ENCODE peak calls at places on chromosomes 6 and 20, in seven cellular contexts. One of them, this sample, is unnamed. For H3K4me1, the result is how much of the 10 kb centered on the place peaks cover.

GRCh38 chr20:51036226-51036625 is 13.3 kb upstream of the KCNG1 start:
- DNase-seq in fibroblast of lung: no peak
- DNase-seq in cardiac muscle cell: no peak
- DNase-seq in left ventricle myocardium inferior: no peak
- DNase-seq in psoas muscle: no peak
- DNase-seq in tibial nerve: no peak
- DNase-seq in pancreas: no peak
- DNase-seq in this sample: no peak

GRCh38 chr6:19417713-19418112 is 419.5 kb upstream of the ID4 start:
- DNase-seq in fibroblast of lung: peak
- DNase-seq in cardiac muscle cell: no peak
- DNase-seq in left ventricle myocardium inferior: no peak
- DNase-seq in psoas muscle: no peak
- DNase-seq in tibial nerve: no peak
- DNase-seq in pancreas: no peak
- DNase-seq in this sample: no peak

GRCh38 chr6:20223119-20223518 is 10.8 kb upstream of the MBOAT1 start:
- DNase-seq in fibroblast of lung: no peak
- DNase-seq in cardiac muscle cell: no peak
- DNase-seq in left ventricle myocardium inferior: no peak
- DNase-seq in psoas muscle: no peak
- DNase-seq in tibial nerve: no peak
- DNase-seq in pancreas: no peak
- DNase-seq in this sample: no peak

GRCh38 chr6:3235969-3236368 is 8.5 kb upstream of the TUBB2B start:
- DNase-seq in fibroblast of lung: no peak
- DNase-seq in cardiac muscle cell: no peak
- DNase-seq in left ventricle myocardium inferior: no peak
- DNase-seq in psoas muscle: no peak
- DNase-seq in tibial nerve: no peak
- DNase-seq in pancreas: no peak
- DNase-seq in this sample: no peak

GRCh38 chr6:88975369-88975768 is 12.0 kb upstream of the RNGTT start:
- DNase-seq in fibroblast of lung: no peak
- DNase-seq in cardiac muscle cell: no peak
- DNase-seq in left ventricle myocardium inferior: no peak
- DNase-seq in psoas muscle: no peak
- DNase-seq in tibial nerve: no peak
- DNase-seq in pancreas: no peak
- DNase-seq in this sample: no peak

GRCh38 chr6:137497722-137498463 is 3.7 kb upstream of the OLIG3 start:
- DNase-seq in fibroblast of lung: no peak
- DNase-seq in cardiac muscle cell: peak
- DNase-seq in left ventricle myocardium inferior: no peak
- DNase-seq in psoas muscle: no peak
- DNase-seq in tibial nerve: no peak
- DNase-seq in pancreas: no peak
- DNase-seq in this sample: no peak

GRCh38 chr6:54327631-54328030 is 19.4 kb downstream of the TINAG start:
- DNase-seq in fibroblast of lung: peak
- DNase-seq in cardiac muscle cell: no peak
- DNase-seq in left ventricle myocardium inferior: no peak
- DNase-seq in psoas muscle: no peak
- DNase-seq in tibial nerve: no peak
- DNase-seq in pancreas: no peak
- DNase-seq in this sample: no peak

GRCh38 chr6:10633216-10633615 is 61.2 kb downstream of the C6orf52 start:
- DNase-seq in fibroblast of lung: peak
- DNase-seq in cardiac muscle cell: no peak
- DNase-seq in left ventricle myocardium inferior: no peak
- DNase-seq in psoas muscle: no peak
- DNase-seq in tibial nerve: no peak
- DNase-seq in pancreas: no peak
- DNase-seq in this sample: no peak

GRCh38 chr20:52800734-52801627 is 171.2 kb upstream of the TSHZ2 start:
- DNase-seq in fibroblast of lung: no peak
- DNase-seq in cardiac muscle cell: no peak
- DNase-seq in left ventricle myocardium inferior: no peak
- DNase-seq in psoas muscle: no peak
- DNase-seq in tibial nerve: no peak
- DNase-seq in pancreas: peak
- DNase-seq in this sample: no peak

GRCh38 chr6:160951187-160952030 is 40.2 kb upstream of the MAP3K4 start:
- DNase-seq in fibroblast of lung: no peak
- DNase-seq in cardiac muscle cell: no peak
- DNase-seq in left ventricle myocardium inferior: no peak
- DNase-seq in psoas muscle: no peak
- DNase-seq in tibial nerve: no peak
- DNase-seq in pancreas: no peak
- DNase-seq in this sample: no peak
- H3K4me3 ChIP-seq in fibroblast of lung: no peak
- H3K4me3 ChIP-seq in cardiac muscle cell: no peak
- H3K4me3 ChIP-seq in left ventricle myocardium inferior: no peak
- H3K4me3 ChIP-seq in psoas muscle: no peak
- H3K4me3 ChIP-seq in tibial nerve: no peak
- H3K4me3 ChIP-seq in pancreas: no peak
- H3K4me3 ChIP-seq in this sample: no peak

GRCh38 chr6:37994238-37994637 is 174.7 kb downstream of the ZFAND3 start:
- DNase-seq in fibroblast of lung: peak
- DNase-seq in cardiac muscle cell: peak
- DNase-seq in left ventricle myocardium inferior: no peak
- DNase-seq in psoas muscle: no peak
- DNase-seq in tibial nerve: no peak
- DNase-seq in pancreas: no peak
- DNase-seq in this sample: no peak
- H3K4me1 ChIP-seq in fibroblast of lung: under half
- H3K4me1 ChIP-seq in cardiac muscle cell: under half
- H3K4me1 ChIP-seq in left ventricle myocardium inferior: half or more
- H3K4me1 ChIP-seq in psoas muscle: half or more
- H3K4me1 ChIP-seq in tibial nerve: under half
- H3K4me1 ChIP-seq in pancreas: under half
- H3K4me1 ChIP-seq in this sample: under half

GRCh38 chr6:162442675-162443074 is 284.9 kb downstream of the PRKN start:
- DNase-seq in fibroblast of lung: peak
- DNase-seq in cardiac muscle cell: peak
- DNase-seq in left ventricle myocardium inferior: no peak
- DNase-seq in psoas muscle: no peak
- DNase-seq in tibial nerve: no peak
- DNase-seq in pancreas: peak
- DNase-seq in this sample: no peak
- TF ChIP-seq CTCF in fibroblast of lung: no peak
- TF ChIP-seq CTCF in cardiac muscle cell: no peak
- TF ChIP-seq CTCF in left ventricle myocardium inferior: peak
- TF ChIP-seq CTCF in psoas muscle: peak
- TF ChIP-seq CTCF in tibial nerve: peak
- TF ChIP-seq CTCF in pancreas: no peak
- TF ChIP-seq CTCF in this sample: no peak

GRCh38 chr6:166654573-166654972 is 27.5 kb upstream of the RPS6KA2 start:
- DNase-seq in fibroblast of lung: no peak
- DNase-seq in cardiac muscle cell: no peak
- DNase-seq in left ventricle myocardium inferior: no peak
- DNase-seq in psoas muscle: no peak
- DNase-seq in tibial nerve: no peak
- DNase-seq in pancreas: no peak
- DNase-seq in this sample: no peak

GRCh38 chr6:166655251-166655650 is 28.2 kb upstream of the RPS6KA2 start:
- DNase-seq in fibroblast of lung: no peak
- DNase-seq in cardiac muscle cell: no peak
- DNase-seq in left ventricle myocardium inferior: no peak
- DNase-seq in psoas muscle: no peak
- DNase-seq in tibial nerve: no peak
- DNase-seq in pancreas: peak
- DNase-seq in this sample: no peak

GRCh38 chr6:166657531-166657930 is 30.5 kb upstream of the RPS6KA2 start:
- DNase-seq in fibroblast of lung: no peak
- DNase-seq in cardiac muscle cell: no peak
- DNase-seq in left ventricle myocardium inferior: no peak
- DNase-seq in psoas muscle: no peak
- DNase-seq in tibial nerve: no peak
- DNase-seq in pancreas: no peak
- DNase-seq in this sample: no peak

GRCh38 chr6:166656269-166657206 is 29.5 kb upstream of the RPS6KA2 start:
- DNase-seq in fibroblast of lung: no peak
- DNase-seq in cardiac muscle cell: no peak
- DNase-seq in left ventricle myocardium inferior: no peak
- DNase-seq in psoas muscle: no peak
- DNase-seq in tibial nerve: no peak
- DNase-seq in pancreas: peak
- DNase-seq in this sample: no peak

GRCh38 chr6:166655713-166656265 is 28.7 kb upstream of the RPS6KA2 start:
- DNase-seq in fibroblast of lung: no peak
- DNase-seq in cardiac muscle cell: no peak
- DNase-seq in left ventricle myocardium inferior: no peak
- DNase-seq in psoas muscle: no peak
- DNase-seq in tibial nerve: no peak
- DNase-seq in pancreas: no peak
- DNase-seq in this sample: no peak
- H3K4me3 ChIP-seq in fibroblast of lung: no peak
- H3K4me3 ChIP-seq in cardiac muscle cell: no peak
- H3K4me3 ChIP-seq in left ventricle myocardium inferior: no peak
- H3K4me3 ChIP-seq in psoas muscle: no peak
- H3K4me3 ChIP-seq in tibial nerve: no peak
- H3K4me3 ChIP-seq in pancreas: no peak
- H3K4me3 ChIP-seq in this sample: no peak

GRCh38 chr20:24990810-24991252 is 1.7 kb downstream of the APMAP start:
- DNase-seq in fibroblast of lung: no peak
- DNase-seq in cardiac muscle cell: no peak
- DNase-seq in left ventricle myocardium inferior: no peak
- DNase-seq in psoas muscle: no peak
- DNase-seq in tibial nerve: no peak
- DNase-seq in pancreas: no peak
- DNase-seq in this sample: no peak
- H3K4me1 ChIP-seq in fibroblast of lung: under half
- H3K4me1 ChIP-seq in cardiac muscle cell: under half
- H3K4me1 ChIP-seq in left ventricle myocardium inferior: half or more
- H3K4me1 ChIP-seq in psoas muscle: under half
- H3K4me1 ChIP-seq in tibial nerve: under half
- H3K4me1 ChIP-seq in pancreas: under half
- H3K4me1 ChIP-seq in this sample: under half

GRCh38 chr20:43662943-43663655 is 3.8 kb upstream of the MYBL2 start:
- DNase-seq in fibroblast of lung: no peak
- DNase-seq in cardiac muscle cell: no peak
- DNase-seq in left ventricle myocardium inferior: no peak
- DNase-seq in psoas muscle: no peak
- DNase-seq in tibial nerve: no peak
- DNase-seq in pancreas: no peak
- DNase-seq in this sample: no peak

GRCh38 chr20:43658068-43658722 is 8.7 kb upstream of the MYBL2 start:
- DNase-seq in fibroblast of lung: peak
- DNase-seq in cardiac muscle cell: no peak
- DNase-seq in left ventricle myocardium inferior: no peak
- DNase-seq in psoas muscle: no peak
- DNase-seq in tibial nerve: no peak
- DNase-seq in pancreas: no peak
- DNase-seq in this sample: no peak

GRCh38 chr20:43653966-43654365 is 12.9 kb upstream of the MYBL2 start:
- DNase-seq in fibroblast of lung: no peak
- DNase-seq in cardiac muscle cell: no peak
- DNase-seq in left ventricle myocardium inferior: no peak
- DNase-seq in psoas muscle: no peak
- DNase-seq in tibial nerve: no peak
- DNase-seq in pancreas: no peak
- DNase-seq in this sample: no peak

GRCh38 chr20:43655937-43656336 is 11.0 kb upstream of the MYBL2 start:
- DNase-seq in fibroblast of lung: no peak
- DNase-seq in cardiac muscle cell: no peak
- DNase-seq in left ventricle myocardium inferior: no peak
- DNase-seq in psoas muscle: no peak
- DNase-seq in tibial nerve: no peak
- DNase-seq in pancreas: no peak
- DNase-seq in this sample: no peak

DNA sequence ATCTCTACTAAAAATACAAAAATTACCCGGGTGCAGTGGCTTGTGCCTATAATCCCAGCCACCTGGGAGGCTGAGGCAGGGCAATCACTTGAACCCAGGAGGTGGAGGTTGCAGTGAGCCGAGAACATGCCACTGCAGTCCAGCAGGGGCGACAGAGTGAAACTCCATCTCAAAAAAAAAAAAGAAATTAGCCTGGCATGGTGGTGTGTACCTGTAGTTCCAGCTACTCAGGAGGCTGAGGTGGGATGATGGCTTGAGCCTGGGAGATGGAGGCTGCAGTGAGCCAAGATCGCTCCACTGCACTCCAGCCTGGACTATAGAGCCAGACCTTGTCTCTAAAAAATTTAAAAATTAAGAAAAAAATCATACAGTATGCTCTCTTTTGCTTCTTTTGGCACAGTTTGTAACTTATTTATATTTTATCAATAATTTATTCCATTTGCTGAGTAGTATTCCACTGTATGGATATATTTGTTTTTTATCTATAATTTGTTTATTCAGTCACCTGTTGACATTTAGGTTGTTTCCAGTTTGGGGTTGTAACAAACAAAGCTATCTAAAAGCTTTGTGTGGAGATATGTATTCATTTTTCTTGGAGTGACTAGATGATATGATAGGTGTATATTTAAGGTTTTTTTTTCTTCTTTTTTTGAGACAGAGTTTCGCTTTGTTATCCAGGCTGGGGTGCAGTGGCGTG is 8.0 kb upstream of the MYBL2 start:
- DNase-seq in fibroblast of lung: no peak
- DNase-seq in cardiac muscle cell: no peak
- DNase-seq in left ventricle myocardium inferior: no peak
- DNase-seq in psoas muscle: no peak
- DNase-seq in tibial nerve: no peak
- DNase-seq in pancreas: no peak
- DNase-seq in this sample: no peak
- TF ChIP-seq CTCF in fibroblast of lung: no peak
- TF ChIP-seq CTCF in cardiac muscle cell: no peak
- TF ChIP-seq CTCF in left ventricle myocardium inferior: no peak
- TF ChIP-seq CTCF in psoas muscle: no peak
- TF ChIP-seq CTCF in tibial nerve: no peak
- TF ChIP-seq CTCF in pancreas: no peak
- TF ChIP-seq CTCF in this sample: no peak

GRCh38 chr20:44911264-44911921 is 1.5 kb downstream of the PABPC1L start:
- DNase-seq in fibroblast of lung: peak
- DNase-seq in cardiac muscle cell: peak
- DNase-seq in left ventricle myocardium inferior: no peak
- DNase-seq in psoas muscle: no peak
- DNase-seq in tibial nerve: no peak
- DNase-seq in pancreas: peak
- DNase-seq in this sample: no peak
- H3K4me3 ChIP-seq in fibroblast of lung: no peak
- H3K4me3 ChIP-seq in cardiac muscle cell: no peak
- H3K4me3 ChIP-seq in left ventricle myocardium inferior: no peak
- H3K4me3 ChIP-seq in psoas muscle: no peak
- H3K4me3 ChIP-seq in tibial nerve: no peak
- H3K4me3 ChIP-seq in pancreas: no peak
- H3K4me3 ChIP-seq in this sample: no peak

GRCh38 chr6:56789879-56790278 is 147.2 kb upstream of the DST start:
- DNase-seq in fibroblast of lung: no peak
- DNase-seq in cardiac muscle cell: no peak
- DNase-seq in left ventricle myocardium inferior: no peak
- DNase-seq in psoas muscle: no peak
- DNase-seq in tibial nerve: no peak
- DNase-seq in pancreas: no peak
- DNase-seq in this sample: no peak
- H3K4me1 ChIP-seq in fibroblast of lung: under half
- H3K4me1 ChIP-seq in cardiac muscle cell: under half
- H3K4me1 ChIP-seq in left ventricle myocardium inferior: half or more
- H3K4me1 ChIP-seq in psoas muscle: half or more
- H3K4me1 ChIP-seq in tibial nerve: under half
- H3K4me1 ChIP-seq in pancreas: under half
- H3K4me1 ChIP-seq in this sample: under half

GRCh38 chr20:21208999-21209398 is 83.1 kb downstream of the KIZ start:
- DNase-seq in fibroblast of lung: no peak
- DNase-seq in cardiac muscle cell: no peak
- DNase-seq in left ventricle myocardium inferior: no peak
- DNase-seq in psoas muscle: no peak
- DNase-seq in tibial nerve: no peak
- DNase-seq in pancreas: no peak
- DNase-seq in this sample: no peak
- TF ChIP-seq CTCF in fibroblast of lung: no peak
- TF ChIP-seq CTCF in cardiac muscle cell: no peak
- TF ChIP-seq CTCF in left ventricle myocardium inferior: no peak
- TF ChIP-seq CTCF in psoas muscle: no peak
- TF ChIP-seq CTCF in tibial nerve: no peak
- TF ChIP-seq CTCF in pancreas: no peak
- TF ChIP-seq CTCF in this sample: no peak